ENCODE peak calls at places on chromosome 3, in ten cellular contexts. M is left ventricle myocardium inferior; Y is CD8-positive, alpha-beta memory T cell; X is IMR-90; R is thoracic aorta; V is mucosa of descending colon; U is adipocyte; F is gastrocnemius medialis; C is A549; K is K562. Z is an unnamed sample.

GRCh38 chr3:132038198-132038825 is 3.5 kb upstream of the CPNE4 start:
- DNase-seq in M (no peak), Y (no peak), X (peak; percentile 23), R (no peak), V (no peak), U (peak; percentile 73), F (no peak), C (peak; percentile 48), K (no peak), Z (no peak)

GRCh38 chr3:112639451-112640332 is 1.3 kb downstream of the CCDC80 start:
- DNase-seq in M (no peak), Y (no peak), X (no peak), R (no peak), V (no peak), U (no peak), F (no peak), C (no peak), K (no peak), Z (no peak)

GRCh38 chr3:188088948-188089685 is 64.8 kb upstream of the LPP start:
- DNase-seq in M (no peak), Y (no peak), X (no peak), R (no peak), V (no peak), U (no peak), F (no peak), C (no peak), K (no peak), Z (no peak)

GRCh38 chr3:41700155-41700554 is 261.7 kb downstream of the ULK4 start:
- DNase-seq in M (no peak), Y (no peak), X (no peak), R (no peak), V (no peak), U (no peak), F (no peak), C (no peak), K (peak; percentile 41), Z (no peak)

GRCh38 chr3:13065727-13066126 is 7.5 kb downstream of the IQSEC1 start:
- DNase-seq in M (no peak), Y (no peak), X (no peak), R (no peak), V (no peak), U (no peak), F (no peak), C (no peak), K (no peak), Z (no peak)

GRCh38 chr3:157238527-157238926 is 78.6 kb upstream of the CCNL1 start:
- DNase-seq in M (no peak), Y (no peak), X (peak; percentile 34), R (no peak), V (no peak), U (peak; percentile 69), F (no peak), C (no peak), K (no peak), Z (no peak)

GRCh38 chr3:95759614-95760301 is 1054.6 kb upstream of the EPHA6 start:
- DNase-seq in M (no peak), Y (no peak), X (no peak), R (no peak), V (no peak), U (no peak), F (no peak), C (no peak), K (no peak), Z (no peak)

GRCh38 chr3:182435860-182436259 is 357.4 kb upstream of the ATP11B start:
- DNase-seq in M (no peak), Y (no peak), X (no peak), R (no peak), V (no peak), U (no peak), F (no peak), C (no peak), K (no peak), Z (no peak)

GRCh38 chr3:80244390-80244789 is 476.6 kb upstream of the ROBO1 start:
- DNase-seq in M (no peak), Y (no peak), X (peak; percentile 38), R (no peak), V (peak; percentile 13), U (peak; percentile 30), F (no peak), C (no peak), K (no peak), Z (no peak)

GRCh38 chr3:29281265-29282228 is 676 bp downstream of the RBMS3 start:
- DNase-seq in M (no peak), Y (no peak), X (peak; percentile 59), R (no peak), V (peak; percentile 5), U (peak; percentile 63), F (no peak), C (peak; percentile 31), K (no peak), Z (no peak)

GRCh38 chr3:95172144-95172543 is 1109.3 kb downstream of the NSUN3 start:
- DNase-seq in M (no peak), Y (no peak), X (no peak), R (no peak), V (no peak), U (no peak), F (no peak), C (no peak), K (no peak), Z (no peak)

GRCh38 chr3:114223146-114223545 is 14.2 kb downstream of the ZNF80 start:
- DNase-seq in M (no peak), Y (peak; percentile 53), X (no peak), R (no peak), V (no peak), U (no peak), F (no peak), C (no peak), K (no peak), Z (no peak)

GRCh38 chr3:126924458-126924857 is 58.5 kb upstream of the PLXNA1 start:
- DNase-seq in M (no peak), Y (no peak), X (no peak), R (no peak), V (peak; percentile 25), U (no peak), F (no peak), C (no peak), K (no peak), Z (no peak)

GRCh38 chr3:8673083-8673737 is 28.6 kb upstream of the SSUH2 start:
- DNase-seq in M (no peak), Y (no peak), X (no peak), R (no peak), V (no peak), U (no peak), F (no peak), C (no peak), K (peak; percentile 7), Z (no peak)

GRCh38 chr3:11589706-11590105 is 54.0 kb downstream of the VGLL4 start:
- DNase-seq in M (no peak), Y (no peak), X (no peak), R (no peak), V (no peak), U (no peak), F (no peak), C (no peak), K (no peak), Z (no peak)

GRCh38 chr3:11803977-11804903 is 42.4 kb downstream of the TAMM41 start:
- DNase-seq in M (no peak), Y (peak; percentile 55), X (peak; percentile 55), R (no peak), V (peak; percentile 51), U (peak; percentile 75), F (no peak), C (peak; percentile 65), K (peak; percentile 77), Z (no peak)

GRCh38 chr3:72957303-72957702 is 39.3 kb upstream of the PPP4R2 start:
- DNase-seq in M (peak; percentile 31), Y (no peak), X (no peak), R (no peak), V (no peak), U (no peak), F (no peak), C (no peak), K (no peak), Z (no peak)

DNA sequence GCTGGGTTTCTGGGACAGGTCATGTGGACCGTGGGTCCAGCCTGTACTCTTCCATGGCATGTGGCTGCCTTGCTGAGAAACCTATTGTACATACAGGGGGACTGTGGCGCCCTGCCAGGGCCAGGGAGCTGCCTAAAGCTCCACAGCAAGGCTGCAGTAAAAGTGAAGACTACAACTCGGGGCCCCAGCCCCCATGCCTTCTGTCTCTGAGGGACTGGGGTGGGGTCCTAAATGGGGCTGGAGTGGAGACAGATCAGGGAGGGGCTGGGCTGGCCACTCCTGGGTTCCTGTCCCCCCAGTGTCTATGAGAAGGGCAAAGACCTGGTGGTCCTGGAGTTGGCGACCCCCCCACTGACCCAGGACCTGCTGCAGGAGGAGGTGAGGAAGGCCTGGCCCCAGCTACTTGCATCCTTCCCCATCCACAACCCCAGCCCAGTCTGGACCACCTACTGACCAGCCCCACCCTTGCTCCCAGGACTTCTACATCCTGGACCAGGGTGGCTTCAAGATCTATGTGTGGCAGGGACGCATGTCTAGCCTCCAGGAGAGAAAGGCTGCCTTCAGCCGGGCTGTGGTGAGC is 7.3 kb downstream of the VILL start:
- DNase-seq in M (no peak), Y (peak; percentile 46), X (no peak), R (no peak), V (no peak), U (no peak), F (peak; percentile 20), C (no peak), K (no peak), Z (no peak)
- H3K4me1 ChIP-seq in M (peaks cover 44% of the 10 kb centered on the region), Y (peaks cover 54% of the 10 kb centered on the region), X (peaks cover 12% of the 10 kb centered on the region), R (peaks cover 11% of the 10 kb centered on the region), V (peaks cover 37% of the 10 kb centered on the region), U (peaks cover 17% of the 10 kb centered on the region), F (peaks cover 10% of the 10 kb centered on the region), C (peaks cover 11% of the 10 kb centered on the region), K (peaks cover 51% of the 10 kb centered on the region), Z (peaks cover 36% of the 10 kb centered on the region)

DNA sequence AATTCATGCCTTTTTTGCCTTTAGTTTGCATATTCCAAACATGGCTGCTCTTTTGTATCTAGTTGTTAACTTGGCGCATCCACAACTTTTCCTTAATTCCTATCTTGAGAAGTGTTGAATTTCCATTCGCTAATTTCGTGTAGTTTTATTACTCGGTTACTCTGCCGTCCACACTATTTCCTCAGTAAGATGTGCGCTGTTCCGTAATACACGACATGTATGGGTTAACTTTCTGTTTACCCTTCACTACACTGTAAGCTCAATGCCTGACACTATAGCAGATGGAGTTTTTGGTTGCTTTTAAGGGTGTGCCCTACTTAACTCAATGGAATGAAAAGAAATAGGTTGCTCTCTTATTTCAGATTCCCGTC is 724 bp downstream of the RPSA start:
- DNase-seq in M (no peak), Y (no peak), X (peak; percentile 19), R (no peak), V (no peak), U (peak; percentile 46), F (no peak), C (no peak), K (no peak), Z (no peak)
- H3K4me1 ChIP-seq in M (peaks cover 46% of the 10 kb centered on the region), Y (peaks cover 40% of the 10 kb centered on the region), X (peaks cover 2% of the 10 kb centered on the region), R (peaks cover 12% of the 10 kb centered on the region), V (peaks cover 17% of the 10 kb centered on the region), U (peaks cover 29% of the 10 kb centered on the region), F (peaks cover 17% of the 10 kb centered on the region), C (peaks cover 35% of the 10 kb centered on the region), K (peaks cover 18% of the 10 kb centered on the region), Z (peaks cover 24% of the 10 kb centered on the region)

GRCh38 chr3:194484614-194485013 is 2.2 kb downstream of the ATP13A3 start:
- DNase-seq in M (no peak), Y (no peak), X (no peak), R (no peak), V (no peak), U (no peak), F (no peak), C (no peak), K (no peak), Z (peak; percentile 56)
- H3K4me1 ChIP-seq in M (peaks cover 64% of the 10 kb centered on the region), Y (peaks cover 27% of the 10 kb centered on the region), X (peaks cover 22% of the 10 kb centered on the region), R (peaks cover 26% of the 10 kb centered on the region), V (peaks cover 21% of the 10 kb centered on the region), U (peaks cover 78% of the 10 kb centered on the region), F (peaks cover 23% of the 10 kb centered on the region), C (peaks cover 67% of the 10 kb centered on the region), K (peaks cover 38% of the 10 kb centered on the region), Z (no peaks in the 10 kb centered on the region)

GRCh38 chr3:172137287-172138030 is 98.1 kb downstream of the FNDC3B start:
- DNase-seq in M (no peak), Y (no peak), X (no peak), R (no peak), V (no peak), U (no peak), F (no peak), C (peak; percentile 63), K (no peak), Z (no peak)
- H3K4me1 ChIP-seq in M (peaks cover 90% of the 10 kb centered on the region), Y (peaks cover 40% of the 10 kb centered on the region), X (peaks cover 31% of the 10 kb centered on the region), R (peaks cover 61% of the 10 kb centered on the region), V (peaks cover 53% of the 10 kb centered on the region), U (peaks cover 84% of the 10 kb centered on the region), F (peaks cover 94% of the 10 kb centered on the region), C (peaks cover 98% of the 10 kb centered on the region), K (peaks cover 2% of the 10 kb centered on the region), Z (no peaks in the 10 kb centered on the region)